ENCODE peak calls at places on chromosome 14, in four cellular contexts. One of them, this sample, is unnamed.

GRCh38 chr14:96078687-96079016 is 39.5 kb downstream of the C14orf132 start:
- DNase-seq in kidney epithelial cell: no peak
- DNase-seq in stomach: no peak
- DNase-seq in AG04449: no peak
- DNase-seq in this sample: no peak

GRCh38 chr14:100818221-100818699 is 7.7 kb upstream of the MEG3 start:
- DNase-seq in kidney epithelial cell: no peak
- DNase-seq in stomach: no peak
- DNase-seq in AG04449: no peak
- DNase-seq in this sample: no peak

GRCh38 chr14:94632305-94632590 is 20.1 kb downstream of the SERPINA3 start:
- DNase-seq in kidney epithelial cell: no peak
- DNase-seq in stomach: no peak
- DNase-seq in AG04449: no peak
- DNase-seq in this sample: no peak

GRCh38 chr14:83838221-83838620 is 1691.7 kb upstream of the FLRT2 start:
- DNase-seq in kidney epithelial cell: no peak
- DNase-seq in stomach: no peak
- DNase-seq in AG04449: no peak
- DNase-seq in this sample: no peak

GRCh38 chr14:22497671-22498093 is 91.3 kb downstream of the DAD1 start:
- DNase-seq in kidney epithelial cell: no peak
- DNase-seq in stomach: no peak
- DNase-seq in AG04449: no peak
- DNase-seq in this sample: no peak

GRCh38 chr14:63203618-63204406 is 431 bp upstream of the RHOJ start:
- DNase-seq in kidney epithelial cell: peak
- DNase-seq in stomach: peak
- DNase-seq in AG04449: peak
- DNase-seq in this sample: peak

GRCh38 chr14:33842299-33842698 is 108.6 kb downstream of the EGLN3 start:
- DNase-seq in kidney epithelial cell: no peak
- DNase-seq in stomach: no peak
- DNase-seq in AG04449: no peak
- DNase-seq in this sample: no peak

GRCh38 chr14:23299558-23299957 is 3.1 kb downstream of the PPP1R3E start:
- DNase-seq in kidney epithelial cell: no peak
- DNase-seq in stomach: no peak
- DNase-seq in AG04449: no peak
- DNase-seq in this sample: no peak

GRCh38 chr14:60514378-60515243 is 5.7 kb downstream of the SIX6 start:
- DNase-seq in kidney epithelial cell: no peak
- DNase-seq in stomach: no peak
- DNase-seq in AG04449: no peak
- DNase-seq in this sample: no peak

GRCh38 chr14:27366596-27366995 is 768.8 kb upstream of the NOVA1 start:
- DNase-seq in kidney epithelial cell: no peak
- DNase-seq in stomach: no peak
- DNase-seq in AG04449: no peak
- DNase-seq in this sample: no peak

GRCh38 chr14:76352639-76353281 is 23.2 kb upstream of the ESRRB start:
- DNase-seq in kidney epithelial cell: no peak
- DNase-seq in stomach: peak
- DNase-seq in AG04449: no peak
- DNase-seq in this sample: peak
- H3K4me3 ChIP-seq in kidney epithelial cell: no peak
- H3K4me3 ChIP-seq in stomach: peak
- H3K4me3 ChIP-seq in AG04449: peak
- H3K4me3 ChIP-seq in this sample: peak

GRCh38 chr14:55963295-55963694 is 154.9 kb upstream of the PELI2 start:
- DNase-seq in kidney epithelial cell: no peak
- DNase-seq in stomach: no peak
- DNase-seq in AG04449: no peak
- DNase-seq in this sample: no peak
- H3K4me3 ChIP-seq in kidney epithelial cell: no peak
- H3K4me3 ChIP-seq in stomach: no peak
- H3K4me3 ChIP-seq in AG04449: no peak
- H3K4me3 ChIP-seq in this sample: no peak

DNA sequence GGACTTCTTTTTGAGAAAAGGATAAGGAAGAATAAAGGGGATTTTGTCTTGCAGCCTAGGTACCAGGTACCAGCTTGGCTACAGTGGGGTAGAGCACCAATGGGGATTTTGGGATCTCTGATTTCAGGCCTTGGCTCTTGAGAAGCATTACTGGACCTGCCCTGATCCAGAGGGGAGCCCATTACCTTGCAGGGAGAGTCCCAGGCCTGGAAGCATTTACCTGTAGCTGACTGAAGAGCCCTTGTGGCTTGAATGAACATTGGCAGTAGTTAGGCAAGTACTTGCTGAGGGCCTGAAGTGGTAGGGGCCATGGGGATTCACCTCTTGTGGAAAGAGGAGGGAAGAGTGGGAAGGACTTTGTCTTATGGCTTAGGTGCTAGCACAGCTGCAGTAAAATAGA is 308.2 kb upstream of the FBXO33 start:
- DNase-seq in kidney epithelial cell: no peak
- DNase-seq in stomach: no peak
- DNase-seq in AG04449: no peak
- DNase-seq in this sample: no peak
- H3K4me3 ChIP-seq in kidney epithelial cell: no peak
- H3K4me3 ChIP-seq in stomach: no peak
- H3K4me3 ChIP-seq in AG04449: no peak
- H3K4me3 ChIP-seq in this sample: no peak

DNA sequence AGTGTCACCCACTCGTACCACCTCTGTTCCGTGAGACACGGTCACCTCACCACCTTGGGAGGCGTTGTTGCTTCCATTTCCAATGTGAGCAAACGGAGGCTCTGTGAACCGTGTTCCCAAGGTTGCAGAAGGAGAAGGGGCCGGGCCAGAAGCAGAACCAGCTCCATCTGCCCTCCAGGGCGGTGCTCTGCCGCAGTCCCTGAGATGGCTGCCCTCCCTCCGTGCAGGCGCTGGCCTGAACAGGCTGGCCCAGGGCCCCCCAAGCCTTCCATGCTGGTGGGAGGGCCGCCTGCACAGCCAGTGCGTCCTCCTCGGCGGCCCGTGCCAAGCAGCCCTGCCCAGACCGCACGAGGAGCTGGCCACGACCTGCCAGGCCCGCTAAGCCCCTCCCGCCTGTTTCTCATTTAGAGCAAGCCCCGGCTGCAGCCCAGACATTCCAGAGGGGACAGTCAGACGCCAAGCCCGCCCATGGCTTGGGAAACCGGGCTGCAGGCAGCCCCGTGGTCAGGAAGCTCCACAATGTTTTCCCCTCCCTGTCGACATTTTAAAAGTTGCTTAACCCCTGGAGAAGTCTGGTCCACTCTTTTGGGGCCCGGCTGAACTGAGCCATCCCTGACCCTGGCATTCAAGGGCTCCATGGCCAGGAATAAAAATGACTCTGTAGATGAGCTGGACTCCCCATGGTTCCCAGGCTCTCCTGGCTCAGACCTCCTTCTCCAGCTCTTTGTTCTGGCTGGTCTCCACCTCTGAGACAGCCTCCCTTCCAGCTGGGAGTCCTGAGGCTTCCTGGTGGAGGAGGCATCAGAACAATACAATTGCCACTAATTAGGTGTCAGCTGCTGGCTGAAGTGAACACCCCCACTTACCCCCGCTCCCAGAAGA is 236.0 kb downstream of the BCL11B start:
- DNase-seq in kidney epithelial cell: peak
- DNase-seq in stomach: peak
- DNase-seq in AG04449: peak
- DNase-seq in this sample: peak
- H3K4me3 ChIP-seq in kidney epithelial cell: no peak
- H3K4me3 ChIP-seq in stomach: no peak
- H3K4me3 ChIP-seq in AG04449: peak
- H3K4me3 ChIP-seq in this sample: no peak

DNA sequence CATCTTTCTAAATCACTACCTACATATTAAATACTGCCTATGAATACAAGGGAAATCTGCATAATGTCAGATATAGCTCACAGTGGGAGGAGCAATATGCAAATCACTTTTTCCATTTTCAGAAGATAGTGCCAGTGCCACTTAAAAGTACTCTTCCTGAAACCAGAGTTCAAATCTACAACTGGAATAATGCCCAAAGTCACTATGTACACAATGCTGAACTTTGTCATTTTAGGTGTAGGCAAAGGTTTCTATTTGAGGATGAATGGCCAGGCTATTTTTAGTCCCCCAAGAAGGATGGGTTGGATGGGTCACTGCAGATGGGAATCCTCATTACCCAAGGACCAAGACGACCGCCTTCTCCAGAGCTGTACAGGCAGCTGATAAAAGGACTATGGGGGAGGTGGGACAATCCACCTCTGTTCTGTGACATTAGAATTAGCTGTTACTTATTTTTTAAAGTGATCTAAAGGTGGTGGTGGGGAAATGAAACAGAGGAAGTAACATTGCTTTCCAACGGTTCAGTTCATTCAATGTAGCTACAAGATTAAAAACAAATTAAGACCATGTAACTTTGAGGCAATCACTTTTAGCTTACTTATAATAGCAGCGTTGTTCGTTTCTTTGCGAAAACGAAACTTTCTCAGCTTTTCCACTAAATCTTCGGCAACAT is 5.6 kb downstream of the GMFB start:
- DNase-seq in kidney epithelial cell: no peak
- DNase-seq in stomach: no peak
- DNase-seq in AG04449: no peak
- DNase-seq in this sample: no peak
- H3K4me3 ChIP-seq in kidney epithelial cell: no peak
- H3K4me3 ChIP-seq in stomach: no peak
- H3K4me3 ChIP-seq in AG04449: no peak
- H3K4me3 ChIP-seq in this sample: no peak

This sample was measured in skeletal muscle cell.